ENCODE peak calls at places on chromosomes 7 and 10, in ten cellular contexts. V, M, U, C, Z, L, Q, W, I and D are unnamed samples.
A peak's percentile ranks its signal among the peaks of the same experiment; 100 is the strongest.

GRCh38 chr10:91856637-91857036 is 52.6 kb downstream of the FGFBP3 start:
- DNase-seq in V (no peak), M (no peak), U (no peak), C (peak; percentile 7), Z (no peak), L (no peak), Q (no peak), W (no peak), I (no peak), D (no peak)

GRCh38 chr10:75395171-75395954 is 6.2 kb downstream of the ZNF503 start:
- DNase-seq in V (no peak), M (peak; percentile 85), U (peak; percentile 91), C (peak; percentile 63), Z (no peak), L (peak; percentile 59), Q (no peak), W (no peak), I (peak; percentile 79), D (no peak)

GRCh38 chr10:119386666-119387065 is 155.9 kb downstream of the RGS10 start:
- DNase-seq in V (no peak), M (no peak), U (no peak), C (no peak), Z (no peak), L (no peak), Q (no peak), W (no peak), I (no peak), D (no peak)

GRCh38 chr7:55438085-55438764 is 73.1 kb downstream of the LANCL2 start:
- DNase-seq in V (no peak), M (no peak), U (no peak), C (no peak), Z (no peak), L (no peak), Q (no peak), W (no peak), I (no peak), D (no peak)

GRCh38 chr10:88244781-88245350 is 338.3 kb downstream of the RNLS start:
- DNase-seq in V (no peak), M (no peak), U (no peak), C (no peak), Z (no peak), L (no peak), Q (no peak), W (no peak), I (no peak), D (no peak)

GRCh38 chr10:53325073-53325472 is 552.5 kb upstream of the MBL2 start:
- DNase-seq in V (no peak), M (no peak), U (peak; percentile 2), C (no peak), Z (no peak), L (no peak), Q (no peak), W (no peak), I (no peak), D (no peak)

GRCh38 chr10:113226404-113226803 is 276.4 kb downstream of the TCF7L2 start:
- DNase-seq in V (no peak), M (no peak), U (no peak), C (peak; percentile 7), Z (no peak), L (no peak), Q (no peak), W (no peak), I (no peak), D (no peak)

GRCh38 chr10:112953075-112953501 is 3.0 kb downstream of the TCF7L2 start:
- DNase-seq in V (no peak), M (no peak), U (no peak), C (peak; percentile 30), Z (no peak), L (no peak), Q (no peak), W (no peak), I (peak; percentile 69), D (no peak)

GRCh38 chr10:1978593-1978992 is 241.3 kb upstream of the ADARB2 start:
- DNase-seq in V (no peak), M (no peak), U (no peak), C (no peak), Z (no peak), L (no peak), Q (no peak), W (no peak), I (no peak), D (no peak)

GRCh38 chr7:105210721-105211205 is 178.0 kb downstream of the SRPK2 start:
- DNase-seq in V (no peak), M (no peak), U (no peak), C (peak; percentile 14), Z (no peak), L (peak; percentile 14), Q (no peak), W (no peak), I (no peak), D (no peak)

GRCh38 chr10:34045571-34046190 is 711.2 kb upstream of the NRP1 start:
- DNase-seq in V (peak; percentile 17), M (no peak), U (no peak), C (no peak), Z (no peak), L (no peak), Q (no peak), W (peak; percentile 8), I (no peak), D (no peak)

GRCh38 chr7:128093606-128094005 is 62.4 kb upstream of the LRRC4 start:
- DNase-seq in V (no peak), M (no peak), U (no peak), C (no peak), Z (no peak), L (no peak), Q (no peak), W (no peak), I (no peak), D (no peak)

GRCh38 chr7:17660116-17660515 is 280.2 kb downstream of the SNX13 start:
- DNase-seq in V (no peak), M (no peak), U (no peak), C (no peak), Z (no peak), L (no peak), Q (no peak), W (peak; percentile 68), I (no peak), D (no peak)

GRCh38 chr7:2409745-2410414 is 6.5 kb downstream of the CHST12 start:
- DNase-seq in V (no peak), M (no peak), U (no peak), C (no peak), Z (no peak), L (no peak), Q (no peak), W (no peak), I (no peak), D (no peak)

GRCh38 chr7:55476071-55476803 is 96.1 kb downstream of the VOPP1 start:
- DNase-seq in V (peak; percentile 52), M (peak; percentile 45), U (peak; percentile 73), C (no peak), Z (no peak), L (no peak), Q (no peak), W (peak; percentile 45), I (no peak), D (no peak)

GRCh38 chr7:47570649-47571050 is 11.3 kb downstream of the TNS3 start:
- DNase-seq in V (no peak), M (no peak), U (no peak), C (no peak), Z (no peak), L (no peak), Q (no peak), W (no peak), I (no peak), D (no peak)

GRCh38 chr7:30925117-30925516 is 13.5 kb downstream of the AQP1 start:
- DNase-seq in V (no peak), M (no peak), U (no peak), C (no peak), Z (peak; percentile 5), L (no peak), Q (no peak), W (no peak), I (no peak), D (no peak)

GRCh38 chr7:17584822-17585221 is 286.4 kb downstream of the AHR start:
- DNase-seq in V (no peak), M (no peak), U (peak; percentile 10), C (no peak), Z (no peak), L (no peak), Q (no peak), W (peak; percentile 49), I (no peak), D (no peak)

GRCh38 chr7:35504365-35504764 is 190.6 kb downstream of the HERPUD2 start:
- DNase-seq in V (no peak), M (no peak), U (no peak), C (no peak), Z (no peak), L (no peak), Q (no peak), W (no peak), I (no peak), D (no peak)

GRCh38 chr7:730501-731439 is 3.7 kb upstream of the PRKAR1B start:
- DNase-seq in V (no peak), M (no peak), U (peak; percentile 73), C (no peak), Z (no peak), L (no peak), Q (no peak), W (no peak), I (peak; percentile 35), D (no peak)